ENCODE peak calls at places on chromosomes 12 and 14, in five cellular contexts. One of them, this sample, is unnamed.

GRCh38 chr12:54019924-54020586 is 8.2 kb upstream of the HOXC6 start:
- DNase-seq in H9: no peak
- DNase-seq in esophagus squamous epithelium: no peak
- DNase-seq in transverse colon: no peak
- DNase-seq in tibial artery: no peak
- DNase-seq in this sample: no peak

GRCh38 chr14:62662811-62663477 is 382.3 kb downstream of the KCNH5 start:
- DNase-seq in H9: peak; percentile 38
- DNase-seq in transverse colon: no peak
- DNase-seq in esophagus squamous epithelium: no peak
- DNase-seq in tibial artery: no peak
- DNase-seq in this sample: no peak

GRCh38 chr12:67827820-67828383 is 161.3 kb upstream of the IFNG-AS1 start:
- DNase-seq in H9: no peak
- DNase-seq in esophagus squamous epithelium: no peak
- DNase-seq in tibial artery: peak; percentile 24
- DNase-seq in transverse colon: peak; percentile 32
- DNase-seq in this sample: peak; percentile 50

GRCh38 chr12:124968656-124969055 is 20.3 kb downstream of the DHX37 start:
- DNase-seq in H9: no peak
- DNase-seq in transverse colon: no peak
- DNase-seq in esophagus squamous epithelium: no peak
- DNase-seq in tibial artery: no peak
- DNase-seq in this sample: no peak

GRCh38 chr12:68865399-68866154 is 57.6 kb downstream of the MDM2 start:
- DNase-seq in esophagus squamous epithelium: no peak
- DNase-seq in transverse colon: no peak
- DNase-seq in tibial artery: no peak
- DNase-seq in H9: no peak
- DNase-seq in this sample: no peak

GRCh38 chr14:94795372-94795771 is 25.5 kb upstream of the GSC start:
- DNase-seq in esophagus squamous epithelium: no peak
- DNase-seq in tibial artery: no peak
- DNase-seq in H9: no peak
- DNase-seq in transverse colon: no peak
- DNase-seq in this sample: no peak

GRCh38 chr12:28550757-28551381 is 360.6 kb downstream of the CCDC91 start:
- DNase-seq in esophagus squamous epithelium: no peak
- DNase-seq in H9: no peak
- DNase-seq in transverse colon: no peak
- DNase-seq in tibial artery: no peak
- DNase-seq in this sample: peak; percentile 47

GRCh38 chr14:103550451-103551337 is 11.8 kb downstream of the BAG5 start:
- DNase-seq in tibial artery: no peak
- DNase-seq in transverse colon: no peak
- DNase-seq in esophagus squamous epithelium: no peak
- DNase-seq in H9: no peak
- DNase-seq in this sample: no peak

GRCh38 chr12:7748774-7749296 is 1.7 kb upstream of the CLEC4C start:
- DNase-seq in transverse colon: no peak
- DNase-seq in esophagus squamous epithelium: no peak
- DNase-seq in H9: no peak
- DNase-seq in tibial artery: no peak
- DNase-seq in this sample: no peak

GRCh38 chr12:51621155-51621922 is 30.3 kb downstream of the SCN8A start:
- DNase-seq in tibial artery: no peak
- DNase-seq in H9: no peak
- DNase-seq in esophagus squamous epithelium: no peak
- DNase-seq in transverse colon: no peak
- DNase-seq in this sample: no peak

GRCh38 chr12:46492471-46493351 is 120.1 kb upstream of the SLC38A2 start:
- DNase-seq in tibial artery: no peak
- DNase-seq in H9: no peak
- DNase-seq in esophagus squamous epithelium: no peak
- DNase-seq in transverse colon: no peak
- DNase-seq in this sample: no peak

GRCh38 chr12:33994857-33995808 is 27.2 kb upstream of the ALG10 start:
- DNase-seq in esophagus squamous epithelium: no peak
- DNase-seq in tibial artery: no peak
- DNase-seq in transverse colon: no peak
- DNase-seq in H9: no peak
- DNase-seq in this sample: no peak

GRCh38 chr12:65084579-65084978 is 36.5 kb downstream of the WIF1 start:
- DNase-seq in H9: no peak
- DNase-seq in tibial artery: no peak
- DNase-seq in esophagus squamous epithelium: no peak
- DNase-seq in transverse colon: no peak
- DNase-seq in this sample: no peak

GRCh38 chr14:89252887-89253532 is 164.0 kb downstream of the FOXN3 start:
- DNase-seq in esophagus squamous epithelium: no peak
- DNase-seq in transverse colon: no peak
- DNase-seq in H9: peak; percentile 48
- DNase-seq in tibial artery: peak; percentile 38
- DNase-seq in this sample: no peak

GRCh38 chr14:72172075-72172474 is 239.8 kb downstream of the RGS6 start:
- DNase-seq in transverse colon: no peak
- DNase-seq in H9: no peak
- DNase-seq in esophagus squamous epithelium: no peak
- DNase-seq in tibial artery: no peak
- DNase-seq in this sample: no peak

GRCh38 chr14:68876976-68877375 is 84.1 kb upstream of the ZFP36L1 start:
- DNase-seq in esophagus squamous epithelium: no peak
- DNase-seq in transverse colon: no peak
- DNase-seq in H9: no peak
- DNase-seq in tibial artery: no peak
- DNase-seq in this sample: no peak

GRCh38 chr12:98998697-98999299 is 353.7 kb downstream of the APAF1 start:
- DNase-seq in transverse colon: no peak
- DNase-seq in tibial artery: no peak
- DNase-seq in esophagus squamous epithelium: no peak
- DNase-seq in H9: no peak
- DNase-seq in this sample: peak; percentile 14
- TF ChIP-seq CTCF in transverse colon: peak; percentile 57
- TF ChIP-seq CTCF in tibial artery: peak; percentile 70
- TF ChIP-seq CTCF in esophagus squamous epithelium: no peak
- TF ChIP-seq CTCF in H9: peak; percentile 84
- TF ChIP-seq CTCF in this sample: peak; percentile 61

GRCh38 chr14:61561144-61561543 is 134.2 kb upstream of the HIF1A start:
- DNase-seq in H9: no peak
- DNase-seq in tibial artery: no peak
- DNase-seq in esophagus squamous epithelium: no peak
- DNase-seq in transverse colon: no peak
- DNase-seq in this sample: no peak
- TF ChIP-seq CTCF in H9: peak; percentile 20
- TF ChIP-seq CTCF in tibial artery: no peak
- TF ChIP-seq CTCF in esophagus squamous epithelium: no peak
- TF ChIP-seq CTCF in transverse colon: no peak
- TF ChIP-seq CTCF in this sample: peak; percentile 36

GRCh38 chr14:24436355-24437019 is 6.1 kb downstream of the SDR39U1 start:
- DNase-seq in tibial artery: no peak
- DNase-seq in H9: no peak
- DNase-seq in transverse colon: no peak
- DNase-seq in esophagus squamous epithelium: no peak
- DNase-seq in this sample: no peak
- TF ChIP-seq CTCF in tibial artery: peak; percentile 83
- TF ChIP-seq CTCF in H9: peak; percentile 79
- TF ChIP-seq CTCF in transverse colon: peak; percentile 74
- TF ChIP-seq CTCF in esophagus squamous epithelium: peak; percentile 80
- TF ChIP-seq CTCF in this sample: peak; percentile 80

DNA sequence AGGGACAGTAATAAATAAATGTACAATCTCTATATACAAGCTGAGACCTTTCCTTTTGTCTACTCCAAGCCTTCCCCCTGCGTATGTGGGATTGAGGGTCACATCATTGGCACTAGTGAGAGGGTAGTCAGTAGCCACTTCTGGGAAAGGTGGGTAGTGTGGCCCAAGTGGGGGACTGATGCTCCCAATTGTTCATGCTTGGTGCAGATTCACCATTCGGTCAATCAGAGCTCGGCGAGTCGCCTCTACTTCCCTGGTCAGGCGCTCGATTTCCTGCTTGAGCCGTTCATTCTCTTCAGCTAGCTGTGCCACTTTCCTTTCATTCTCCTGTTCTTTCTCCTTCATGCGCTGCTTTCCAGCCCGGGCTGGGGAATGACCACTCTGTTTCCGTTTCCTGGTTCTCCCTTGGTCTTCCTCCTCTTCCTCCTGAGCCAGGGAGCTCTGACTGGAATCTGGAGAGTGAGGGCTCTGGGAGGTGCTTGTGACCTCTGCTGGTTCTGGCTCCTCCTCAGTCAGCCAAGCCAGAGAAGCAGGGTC is 3.6 kb downstream of the DDIT3 start:
- DNase-seq in transverse colon: no peak
- DNase-seq in tibial artery: no peak
- DNase-seq in H9: no peak
- DNase-seq in esophagus squamous epithelium: no peak
- DNase-seq in this sample: no peak
- TF ChIP-seq CTCF in transverse colon: no peak
- TF ChIP-seq CTCF in tibial artery: no peak
- TF ChIP-seq CTCF in H9: no peak
- TF ChIP-seq CTCF in esophagus squamous epithelium: no peak
- TF ChIP-seq CTCF in this sample: no peak

GRCh38 chr12:71220295-71220694 is 62.5 kb upstream of the TSPAN8 start:
- DNase-seq in transverse colon: no peak
- DNase-seq in H9: no peak
- DNase-seq in tibial artery: no peak
- DNase-seq in esophagus squamous epithelium: no peak
- DNase-seq in this sample: no peak

GRCh38 chr12:71214511-71215285 is 56.9 kb upstream of the TSPAN8 start:
- DNase-seq in H9: no peak
- DNase-seq in transverse colon: peak; percentile 62
- DNase-seq in esophagus squamous epithelium: no peak
- DNase-seq in tibial artery: no peak
- DNase-seq in this sample: no peak

GRCh38 chr12:71219224-71219623 is 61.4 kb upstream of the TSPAN8 start:
- DNase-seq in transverse colon: no peak
- DNase-seq in tibial artery: no peak
- DNase-seq in H9: no peak
- DNase-seq in esophagus squamous epithelium: no peak
- DNase-seq in this sample: no peak

DNA sequence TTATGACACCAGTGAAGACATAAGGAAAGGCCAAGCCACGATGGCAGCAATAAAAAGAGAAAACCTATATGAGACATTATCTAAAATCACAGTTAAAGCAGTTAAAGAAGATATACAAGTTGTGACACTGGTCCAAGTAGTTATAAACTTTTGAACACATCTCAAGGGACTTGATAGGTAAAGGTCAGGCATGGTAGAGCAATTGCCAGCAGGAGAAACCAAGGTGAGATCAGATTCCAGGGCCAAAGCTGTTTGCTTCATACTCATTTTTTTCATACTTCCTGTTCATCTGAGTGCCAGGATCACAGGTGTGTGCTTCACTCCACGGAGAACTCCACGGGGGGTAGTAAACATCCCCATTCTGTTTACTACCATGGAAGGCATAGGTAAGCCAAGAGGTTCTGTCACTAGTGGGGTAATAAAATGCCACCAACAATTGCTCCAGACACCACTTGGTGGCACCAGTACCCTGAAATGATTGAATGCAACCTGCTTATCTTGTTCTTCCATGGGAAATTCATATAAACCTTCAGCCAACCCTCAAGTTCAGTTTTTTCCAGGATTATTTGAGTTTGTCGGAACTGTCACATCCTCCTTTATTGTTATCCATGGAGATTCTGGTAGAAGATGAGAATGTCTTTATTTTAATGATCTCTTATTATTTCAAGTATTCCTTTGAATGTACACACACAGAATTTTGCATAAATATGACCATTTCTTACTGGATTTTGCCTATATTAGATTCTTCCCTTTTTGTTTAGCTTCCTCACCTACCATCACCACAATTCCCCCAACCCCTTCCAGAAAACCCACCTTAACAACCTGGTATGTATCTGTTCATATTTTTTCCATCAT is 59.2 kb upstream of the TSPAN8 start:
- DNase-seq in H9: peak; percentile 47
- DNase-seq in tibial artery: no peak
- DNase-seq in transverse colon: peak; percentile 68
- DNase-seq in esophagus squamous epithelium: no peak
- DNase-seq in this sample: peak; percentile 2
- TF ChIP-seq CTCF in H9: peak; percentile 56
- TF ChIP-seq CTCF in tibial artery: peak; percentile 54
- TF ChIP-seq CTCF in transverse colon: no peak
- TF ChIP-seq CTCF in esophagus squamous epithelium: no peak
- TF ChIP-seq CTCF in this sample: peak; percentile 38

GRCh38 chr12:77995436-77996167 is 164.9 kb downstream of the NAV3 start:
- DNase-seq in transverse colon: no peak
- DNase-seq in esophagus squamous epithelium: no peak
- DNase-seq in tibial artery: no peak
- DNase-seq in H9: no peak
- DNase-seq in this sample: no peak

GRCh38 chr12:77998236-77998786 is 167.6 kb downstream of the NAV3 start:
- DNase-seq in H9: no peak
- DNase-seq in transverse colon: no peak
- DNase-seq in esophagus squamous epithelium: no peak
- DNase-seq in tibial artery: no peak
- DNase-seq in this sample: no peak

GRCh38 chr12:77999074-77999715 is 168.5 kb downstream of the NAV3 start:
- DNase-seq in H9: no peak
- DNase-seq in transverse colon: no peak
- DNase-seq in esophagus squamous epithelium: no peak
- DNase-seq in tibial artery: no peak
- DNase-seq in this sample: no peak

GRCh38 chr12:77993658-77994057 is 163.0 kb downstream of the NAV3 start:
- DNase-seq in transverse colon: no peak
- DNase-seq in tibial artery: no peak
- DNase-seq in esophagus squamous epithelium: no peak
- DNase-seq in H9: no peak
- DNase-seq in this sample: no peak

GRCh38 chr12:77996670-77997069 is 166.0 kb downstream of the NAV3 start:
- DNase-seq in esophagus squamous epithelium: no peak
- DNase-seq in tibial artery: no peak
- DNase-seq in transverse colon: no peak
- DNase-seq in H9: no peak
- DNase-seq in this sample: no peak
- TF ChIP-seq CTCF in esophagus squamous epithelium: no peak
- TF ChIP-seq CTCF in tibial artery: no peak
- TF ChIP-seq CTCF in transverse colon: no peak
- TF ChIP-seq CTCF in H9: no peak
- TF ChIP-seq CTCF in this sample: no peak

This sample was measured in AG09319.